ENCODE peak calls at places on chromosomes 13 and 19, in five cellular contexts. Y is NCI-H510A treated with DMSO at 0.1 percent for 48 hours, L is caudate nucleus, B is Ammon's horn, S is IMR-90. W is an unnamed sample.
A peak's percentile ranks its signal among the peaks of the same experiment; 100 is the strongest.

GRCh38 chr19:5369962-5370367 is 29.4 kb upstream of the PTPRS start:
- DNase-seq in Y (peak; percentile 6), L (no peak), B (no peak), S (no peak), W (peak; percentile 26)

GRCh38 chr19:41530761-41531301 is 45.1 kb upstream of the CEACAM21 start:
- DNase-seq in Y (no peak), L (no peak), B (peak; percentile 34), S (no peak), W (no peak)

GRCh38 chr13:114125589-114125988 is 6.8 kb downstream of the RASA3 start:
- DNase-seq in Y (no peak), L (no peak), B (no peak), S (no peak), W (no peak)

GRCh38 chr19:29105629-29106352 is 107.2 kb downstream of the UQCRFS1 start:
- DNase-seq in Y (no peak), L (no peak), B (no peak), S (no peak), W (no peak)

GRCh38 chr19:38544569-38545315 is 73.0 kb downstream of the MAP4K1 start:
- DNase-seq in Y (no peak), L (no peak), B (no peak), S (peak; percentile 5), W (no peak)

GRCh38 chr13:30186644-30187431 is 120.5 kb downstream of the KATNAL1 start:
- DNase-seq in Y (peak; percentile 28), L (no peak), B (no peak), S (peak; percentile 7), W (no peak)

GRCh38 chr13:103030776-103031175 is 35.4 kb downstream of the SLC10A2 start:
- DNase-seq in Y (no peak), L (no peak), B (no peak), S (no peak), W (no peak)

GRCh38 chr19:8129061-8129460 is 20.3 kb downstream of the FBN3 start:
- DNase-seq in Y (no peak), L (no peak), B (no peak), S (no peak), W (no peak)

W was measured in activated T-helper 2 cell treated with anti-CD3 and anti-CD28 coated beads, Interferon-gamma antibody, Interleukin-2, Interleukin-4, amounts not matched to agents 10 μg/mL and 5 μg/mL and 100 μg/mL, durations not matched to agents 14 hours and 24 hours and 36 hours.